ENCODE peak calls at places on chromosomes 1 and 21, in eight cellular contexts. G is heart left ventricle, O is ascending aorta, A is tibial artery, V is right atrium auricular region, I is endodermal cell, T is adrenal gland, E is small intestine. P is an unnamed sample.

GRCh38 chr1:47295579-47295978 is 18.4 kb downstream of the STIL start:
- DNase-seq in G (no peak), O (no peak), A (no peak), V (no peak), I (no peak), T (no peak), E (no peak), P (no peak)

GRCh38 chr1:56625823-56626222 is 19.3 kb upstream of the PRKAA2 start:
- DNase-seq in G (no peak), O (no peak), A (no peak), V (no peak), I (no peak), T (no peak), E (no peak), P (no peak)

GRCh38 chr1:26161408-26162219 is 2.7 kb downstream of the FAM110D start:
- DNase-seq in G (peak), O (peak), A (peak), V (no peak), I (peak), T (no peak), E (peak), P (no peak)

GRCh38 chr1:30693366-30693765 is 30.0 kb downstream of the MATN1 start:
- DNase-seq in G (no peak), O (no peak), A (no peak), V (no peak), I (no peak), T (no peak), E (no peak), P (no peak)

GRCh38 chr1:95371666-95372320 is 137.8 kb downstream of the RWDD3 start:
- DNase-seq in G (no peak), O (no peak), A (no peak), V (no peak), I (no peak), T (no peak), E (no peak), P (no peak)

GRCh38 chr1:76408303-76408702 is 333.8 kb downstream of the ST6GALNAC3 start:
- DNase-seq in G (no peak), O (no peak), A (no peak), V (no peak), I (no peak), T (no peak), E (no peak), P (no peak)

GRCh38 chr1:174242856-174243255 is 83.5 kb downstream of the RABGAP1L start:
- DNase-seq in G (no peak), O (no peak), A (no peak), V (no peak), I (no peak), T (no peak), E (no peak), P (no peak)

GRCh38 chr21:43333301-43334062 is 93.4 kb downstream of the SIK1 start:
- DNase-seq in G (peak), O (no peak), A (no peak), V (peak), I (peak), T (peak), E (no peak), P (no peak)

GRCh38 chr1:206895837-206896242 is 1.4 kb upstream of the IL24 start:
- DNase-seq in G (no peak), O (no peak), A (no peak), V (no peak), I (no peak), T (no peak), E (no peak), P (no peak)

GRCh38 chr1:12405325-12406217 is 175.7 kb downstream of the VPS13D start:
- DNase-seq in G (peak), O (peak), A (peak), V (peak), I (peak), T (peak), E (peak), P (no peak)

GRCh38 chr1:9078949-9079500 is 9.6 kb upstream of the SLC2A5 start:
- DNase-seq in G (no peak), O (no peak), A (no peak), V (no peak), I (no peak), T (no peak), E (peak), P (no peak)

GRCh38 chr1:232952514-232953175 is 2.2 kb downstream of the NTPCR start:
- DNase-seq in G (peak), O (no peak), A (peak), V (no peak), I (peak), T (peak), E (peak), P (no peak)

GRCh38 chr21:37503848-37504467 is 137.4 kb downstream of the DYRK1A start:
- DNase-seq in G (no peak), O (no peak), A (no peak), V (no peak), I (no peak), T (no peak), E (no peak), P (no peak)

GRCh38 chr1:57094749-57095148 is 128.9 kb upstream of the C8B start:
- DNase-seq in G (no peak), O (no peak), A (no peak), V (no peak), I (no peak), T (no peak), E (no peak), P (no peak)

GRCh38 chr1:196723325-196724185 is 51.1 kb upstream of the CFHR3 start:
- DNase-seq in G (no peak), O (no peak), A (no peak), V (no peak), I (peak), T (no peak), E (peak), P (peak)

GRCh38 chr1:213245270-213245669 is 194.2 kb downstream of the RPS6KC1 start:
- DNase-seq in G (no peak), O (no peak), A (no peak), V (no peak), I (no peak), T (no peak), E (no peak), P (no peak)

GRCh38 chr1:166167395-166167922 is 658 bp upstream of the FAM78B start:
- DNase-seq in G (no peak), O (no peak), A (no peak), V (no peak), I (no peak), T (no peak), E (peak), P (no peak)
- H3K27ac ChIP-seq in G (peak), O (no peak), A (peak), V (peak), I (no peak), T (no peak), E (peak), P (no peak)

GRCh38 chr1:101161619-101162018 is 75.2 kb upstream of the S1PR1 start:
- DNase-seq in G (no peak), O (no peak), A (no peak), V (no peak), I (no peak), T (no peak), E (no peak), P (no peak)
- H3K27ac ChIP-seq in G (peak), O (no peak), A (no peak), V (peak), I (no peak), T (no peak), E (no peak), P (no peak)

DNA sequence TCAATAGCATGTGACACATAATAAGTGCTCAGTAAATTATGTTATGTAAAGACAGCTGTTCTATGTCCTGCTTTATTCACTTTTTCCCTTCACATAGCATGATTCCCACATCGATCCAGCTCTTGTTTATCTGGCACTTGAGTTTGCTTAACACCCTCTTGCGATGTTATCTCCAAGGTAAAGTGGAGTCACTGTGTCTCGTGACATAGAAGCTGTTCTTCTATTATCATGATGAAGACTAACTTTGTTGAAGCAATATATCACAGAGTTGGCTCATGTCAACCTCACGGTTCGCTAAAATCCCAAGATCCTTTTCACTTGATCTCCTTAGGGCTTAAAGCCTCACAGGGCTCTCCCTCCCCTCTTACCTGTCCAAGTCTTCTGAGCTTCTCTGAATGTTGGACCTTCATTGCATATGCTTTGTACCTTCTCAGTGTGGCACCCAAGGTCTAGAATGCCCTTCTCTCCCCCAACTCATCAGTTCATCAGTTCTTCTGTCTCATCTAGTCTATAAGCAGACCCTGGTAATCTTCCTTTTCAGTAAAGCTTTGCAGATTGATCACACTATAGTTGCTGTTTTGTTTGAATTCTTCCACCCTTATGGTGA is 38.0 kb downstream of the PLXNA2 start:
- DNase-seq in G (no peak), O (no peak), A (no peak), V (no peak), I (no peak), T (no peak), E (peak), P (no peak)
- H3K27ac ChIP-seq in G (peak), O (peak), A (peak), V (peak), I (no peak), T (no peak), E (peak), P (no peak)

GRCh38 chr1:171177261-171177660 is 7.8 kb upstream of the FMO2 start:
- DNase-seq in G (no peak), O (no peak), A (no peak), V (no peak), I (no peak), T (no peak), E (no peak), P (no peak)
- H3K27ac ChIP-seq in G (no peak), O (no peak), A (no peak), V (no peak), I (no peak), T (no peak), E (no peak), P (no peak)

DNA sequence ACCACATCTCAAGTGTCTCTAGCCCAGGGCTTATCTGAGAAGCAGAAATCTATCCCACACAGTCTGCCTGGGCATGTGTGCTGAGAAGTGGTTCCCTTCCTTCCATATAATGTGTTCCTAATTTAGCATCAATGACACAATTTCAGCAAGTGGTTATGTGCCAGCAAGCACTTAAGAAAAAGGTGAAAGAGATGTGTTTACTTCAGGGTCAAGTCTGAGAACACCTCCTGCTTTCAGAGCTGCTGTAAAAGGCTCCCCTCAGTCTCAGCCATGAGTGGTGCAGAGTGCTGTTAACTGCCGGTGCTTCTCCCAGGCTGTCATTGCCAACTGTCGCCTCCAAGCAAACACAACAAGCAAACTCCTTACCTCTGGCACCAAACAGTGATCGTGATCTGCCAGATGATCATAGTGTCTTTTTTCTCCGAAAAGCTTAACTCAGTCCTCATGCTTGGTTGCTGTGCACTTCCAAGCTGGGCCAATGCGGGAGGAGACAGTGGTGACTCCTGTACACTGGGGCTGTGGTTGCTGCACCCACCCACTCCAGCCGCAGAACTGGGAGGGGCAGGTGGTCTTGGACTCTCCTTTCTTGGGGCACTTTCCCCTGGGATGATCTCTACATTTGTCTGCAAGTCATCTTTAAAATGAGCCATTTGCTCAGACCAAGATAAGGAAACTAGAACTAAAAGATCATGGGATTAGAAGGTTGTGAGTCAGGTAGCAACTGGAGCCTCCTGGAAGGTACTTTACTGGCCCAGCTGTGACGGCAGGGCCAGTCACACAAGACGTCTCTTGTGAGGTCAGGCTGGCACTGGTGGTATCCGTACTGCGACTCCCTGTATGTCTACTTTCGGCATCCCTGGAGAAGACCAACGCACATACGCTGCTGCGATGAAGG is 32.4 kb downstream of the ATP1A1 start:
- DNase-seq in G (peak), O (no peak), A (no peak), V (no peak), I (peak), T (no peak), E (no peak), P (no peak)
- H3K27ac ChIP-seq in G (peak), O (no peak), A (no peak), V (peak), I (no peak), T (no peak), E (no peak), P (no peak)

GRCh38 chr1:65167544-65167943 is 19.5 kb downstream of the AK4 start:
- DNase-seq in G (no peak), O (no peak), A (no peak), V (no peak), I (no peak), T (no peak), E (no peak), P (no peak)

GRCh38 chr1:65164633-65165032 is 16.6 kb downstream of the AK4 start:
- DNase-seq in G (no peak), O (no peak), A (no peak), V (no peak), I (no peak), T (no peak), E (no peak), P (no peak)

GRCh38 chr1:65165269-65166002 is 17.4 kb downstream of the AK4 start:
- DNase-seq in G (no peak), O (no peak), A (no peak), V (no peak), I (peak), T (peak), E (no peak), P (no peak)

GRCh38 chr1:65168867-65169266 is 20.9 kb downstream of the AK4 start:
- DNase-seq in G (no peak), O (no peak), A (no peak), V (no peak), I (no peak), T (no peak), E (no peak), P (no peak)

GRCh38 chr1:65166572-65167305 is 18.7 kb downstream of the AK4 start:
- DNase-seq in G (peak), O (no peak), A (no peak), V (no peak), I (no peak), T (no peak), E (no peak), P (no peak)
- H3K27ac ChIP-seq in G (peak), O (no peak), A (no peak), V (peak), I (no peak), T (no peak), E (no peak), P (no peak)

GRCh38 chr1:172167801-172168596 is 252.5 kb upstream of the C1orf105 start:
- DNase-seq in G (no peak), O (no peak), A (no peak), V (no peak), I (no peak), T (peak), E (peak), P (no peak)
- H3K27ac ChIP-seq in G (peak), O (no peak), A (no peak), V (no peak), I (no peak), T (no peak), E (no peak), P (no peak)

DNA sequence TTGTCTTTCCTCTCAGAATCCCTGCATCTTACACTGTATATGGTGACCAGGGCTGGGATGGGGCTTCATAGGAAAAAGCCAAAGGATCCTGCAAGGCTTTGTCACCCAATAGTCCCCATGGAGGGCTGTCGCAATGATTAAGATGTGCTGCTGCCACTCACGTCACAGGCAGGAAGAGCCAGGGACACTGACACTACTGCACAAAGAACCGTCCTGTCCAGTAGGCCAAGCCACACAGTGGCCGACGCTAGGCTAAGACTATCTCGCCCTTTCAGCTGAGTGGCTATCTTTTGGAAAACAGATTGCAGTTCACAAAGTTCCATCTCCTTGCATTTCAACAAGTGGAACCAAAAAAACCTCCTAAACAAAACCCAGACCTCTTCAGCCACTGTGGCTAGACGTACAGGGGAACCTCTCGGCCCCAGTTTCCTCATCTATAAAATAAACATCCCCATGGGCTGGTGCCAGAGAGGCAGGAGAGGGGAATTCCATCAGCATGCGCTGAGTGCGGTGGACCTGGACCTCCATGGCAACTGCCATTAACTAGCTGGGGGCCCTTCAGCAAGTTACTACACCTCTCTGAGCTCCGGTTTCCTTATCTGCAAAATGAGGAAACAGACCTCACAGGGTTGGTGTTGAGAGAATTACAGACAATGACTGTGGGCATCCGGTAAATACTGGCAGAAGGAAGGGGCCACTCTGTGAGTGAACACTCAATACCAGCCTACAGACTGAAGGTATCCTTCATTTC is 8.7 kb downstream of the CAPZB start:
- DNase-seq in G (no peak), O (peak), A (no peak), V (no peak), I (no peak), T (peak), E (peak), P (no peak)
- H3K27ac ChIP-seq in G (peak), O (peak), A (peak), V (peak), I (no peak), T (peak), E (peak), P (peak)

GRCh38 chr1:199660071-199660470 is 367.4 kb upstream of the NR5A2 start:
- DNase-seq in G (no peak), O (no peak), A (no peak), V (no peak), I (no peak), T (no peak), E (no peak), P (no peak)
- H3K27ac ChIP-seq in G (no peak), O (no peak), A (no peak), V (no peak), I (no peak), T (no peak), E (no peak), P (no peak)

P was measured in CD4-positive, alpha-beta T cell.